ENCODE peak calls at places on chromosomes 12 and 14, in six cellular contexts. Y is HFFc6, I is tibial nerve, U is fibroblast of the aortic adventitia, B is BJ, S is GM13977. R is an unnamed sample.

GRCh38 chr12:74537126-74537706 is 419 bp upstream of the ATXN7L3B start:
- DNase-seq in Y (peak), I (no peak), U (peak), B (peak), S (peak), R (peak)

GRCh38 chr14:97705976-97706375 is 908.8 kb downstream of the VRK1 start:
- DNase-seq in Y (no peak), I (no peak), U (no peak), B (no peak), S (no peak), R (no peak)

GRCh38 chr12:13452955-13453570 is 256.5 kb downstream of the EMP1 start:
- DNase-seq in Y (no peak), I (no peak), U (no peak), B (no peak), S (no peak), R (no peak)

GRCh38 chr14:90300649-90301048 is 31.1 kb downstream of the NRDE2 start:
- DNase-seq in Y (no peak), I (no peak), U (peak), B (no peak), S (no peak), R (no peak)

GRCh38 chr12:39032034-39032433 is 126.6 kb upstream of the CPNE8 start:
- DNase-seq in Y (no peak), I (no peak), U (no peak), B (no peak), S (no peak), R (no peak)

GRCh38 chr14:88385212-88386101 is at the start of gene SPATA7:
- DNase-seq in Y (peak), I (peak), U (peak), B (peak), S (peak), R (peak)

GRCh38 chr14:77037338-77037782 is 8.9 kb upstream of the IRF2BPL start:
- DNase-seq in Y (no peak), I (no peak), U (no peak), B (no peak), S (no peak), R (no peak)

GRCh38 chr12:124392271-124392990 is 97.5 kb downstream of the RFLNA start:
- DNase-seq in Y (peak), I (no peak), U (no peak), B (no peak), S (peak), R (no peak)

GRCh38 chr12:43957732-43958131 is 121.9 kb downstream of the TMEM117 start:
- DNase-seq in Y (peak), I (peak), U (peak), B (no peak), S (peak), R (peak)

GRCh38 chr14:77761205-77761931 is 412 bp upstream of the SNW1 start:
- DNase-seq in Y (peak), I (peak), U (peak), B (peak), S (no peak), R (no peak)

GRCh38 chr14:70212752-70213151 is 24.0 kb upstream of the SLC8A3 start:
- DNase-seq in Y (no peak), I (no peak), U (no peak), B (no peak), S (no peak), R (no peak)

GRCh38 chr12:97541366-97541765 is 78.8 kb downstream of the RMST start:
- DNase-seq in Y (no peak), I (no peak), U (no peak), B (no peak), S (no peak), R (no peak)

GRCh38 chr14:55052259-55052930 is 948 bp downstream of the MAPK1IP1L start:
- DNase-seq in Y (no peak), I (no peak), U (peak), B (no peak), S (peak), R (no peak)

GRCh38 chr12:79681008-79681590 is 9.7 kb downstream of the PAWR start:
- DNase-seq in Y (peak), I (no peak), U (peak), B (no peak), S (no peak), R (no peak)

GRCh38 chr12:127381043-127381668 is 885.8 kb upstream of the TMEM132C start:
- DNase-seq in Y (no peak), I (no peak), U (peak), B (no peak), S (peak), R (no peak)

GRCh38 chr14:69493791-69494190 is 9.3 kb downstream of the PLEKHD1 start:
- DNase-seq in Y (no peak), I (no peak), U (no peak), B (no peak), S (no peak), R (no peak)

GRCh38 chr12:65535951-65536350 is 257.5 kb downstream of the MSRB3 start:
- DNase-seq in Y (peak), I (no peak), U (no peak), B (no peak), S (no peak), R (no peak)

GRCh38 chr12:74538491-74539258 is 1.0 kb downstream of the ATXN7L3B start:
- DNase-seq in Y (no peak), I (no peak), U (peak), B (no peak), S (peak), R (no peak)

GRCh38 chr12:4526923-4527546 is 11.7 kb upstream of the RAD51AP1 start:
- DNase-seq in Y (peak), I (no peak), U (peak), B (no peak), S (no peak), R (no peak)

GRCh38 chr14:100526632-100527031 is 60.6 kb downstream of the BEGAIN start:
- DNase-seq in Y (no peak), I (peak), U (no peak), B (no peak), S (no peak), R (no peak)

GRCh38 chr12:5710260-5710878 is 234.7 kb downstream of the ANO2 start:
- DNase-seq in Y (no peak), I (no peak), U (no peak), B (no peak), S (no peak), R (no peak)

GRCh38 chr14:105258846-105259245 is 10.5 kb downstream of the BTBD6 start:
- DNase-seq in Y (no peak), I (no peak), U (no peak), B (no peak), S (no peak), R (no peak)

GRCh38 chr14:20195911-20196310 is 5.2 kb downstream of the OR11G2 start:
- DNase-seq in Y (no peak), I (no peak), U (no peak), B (no peak), S (no peak), R (no peak)
- TF ChIP-seq CTCF in Y (no peak), I (no peak), U (no peak), B (no peak), S (no peak), R (no peak)

DNA sequence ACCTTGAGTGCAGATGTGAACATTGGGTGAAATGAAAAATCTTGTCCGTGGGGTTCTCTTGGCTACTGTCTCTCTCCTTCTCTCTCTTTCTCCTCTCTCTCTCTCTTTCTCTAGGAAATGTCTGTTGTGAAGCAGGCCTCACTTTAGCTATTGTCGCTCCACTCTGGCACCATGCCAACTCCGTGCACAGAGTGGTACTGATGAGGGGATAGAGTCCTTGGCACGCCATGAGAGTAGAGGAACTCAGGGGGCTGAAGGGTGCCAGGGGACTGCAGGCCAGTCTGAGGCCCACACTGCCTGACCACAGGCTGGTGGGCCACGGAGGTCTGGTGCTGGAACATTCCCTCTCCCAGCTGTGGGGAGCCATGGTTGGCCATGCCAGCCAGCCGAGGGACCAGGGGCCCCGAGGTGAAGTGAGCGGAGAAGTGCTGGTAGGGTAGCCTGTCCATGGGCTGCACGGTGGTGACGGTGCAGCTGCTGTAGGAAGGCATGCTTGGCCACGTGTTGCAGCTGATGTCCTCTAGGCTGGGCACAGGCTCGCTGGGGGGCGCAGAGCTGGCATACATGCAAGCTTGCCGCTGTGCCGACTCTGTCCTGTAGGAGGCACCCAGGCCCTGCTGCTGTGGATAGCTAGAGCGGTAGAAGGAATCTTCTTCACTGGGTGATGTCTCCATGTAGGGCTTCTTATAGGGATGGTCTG is 50.4 kb downstream of the TBX5 start:
- DNase-seq in Y (no peak), I (no peak), U (no peak), B (no peak), S (no peak), R (no peak)
- TF ChIP-seq CTCF in Y (peak), I (no peak), U (no peak), B (peak), S (no peak), R (peak)

GRCh38 chr14:53180272-53181221 is 27.4 kb upstream of the DDHD1 start:
- DNase-seq in Y (no peak), I (no peak), U (peak), B (no peak), S (no peak), R (no peak)
- TF ChIP-seq CTCF in Y (peak), I (no peak), U (peak), B (peak), S (peak), R (peak)

DNA sequence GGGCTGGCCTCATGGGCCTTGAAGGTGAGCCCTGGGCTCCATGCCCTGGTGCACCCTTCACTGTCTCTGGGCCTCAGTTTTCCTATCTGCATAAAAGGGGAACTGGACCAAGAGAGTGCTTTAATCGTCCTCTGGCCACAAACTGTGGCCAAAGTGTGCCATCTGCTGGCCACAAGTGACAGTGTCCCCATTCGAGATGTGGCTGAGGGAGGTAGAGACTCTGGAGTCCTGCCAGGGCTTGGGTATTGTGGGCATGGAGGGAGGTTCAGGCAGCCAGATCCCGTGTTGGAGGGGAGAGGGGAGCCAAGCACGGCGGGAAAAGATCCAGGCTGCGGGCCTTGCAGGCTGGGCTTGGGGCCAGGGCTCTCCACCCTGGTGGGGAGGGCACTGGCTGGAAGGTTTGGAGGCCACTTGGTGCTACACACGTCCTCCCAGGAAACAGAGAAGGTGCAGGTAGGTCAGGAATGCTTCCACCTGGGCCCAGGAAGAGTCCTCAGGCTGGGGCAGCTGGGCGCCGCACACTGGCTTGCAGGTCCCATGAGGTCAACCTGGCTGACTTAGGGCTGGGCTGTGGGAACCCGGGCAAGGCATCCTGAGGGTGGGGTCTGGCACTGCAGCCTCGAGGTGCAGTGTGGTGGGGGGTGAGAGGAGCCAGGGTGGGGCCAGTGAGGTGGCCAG is 7.3 kb upstream of the KIF26A start:
- DNase-seq in Y (peak), I (no peak), U (peak), B (no peak), S (peak), R (no peak)
- TF ChIP-seq CTCF in Y (peak), I (peak), U (peak), B (peak), S (peak), R (peak)

GRCh38 chr12:7628401-7628961 is 37.2 kb downstream of the APOBEC1 start:
- DNase-seq in Y (no peak), I (no peak), U (no peak), B (no peak), S (no peak), R (no peak)
- TF ChIP-seq CTCF in Y (no peak), I (no peak), U (no peak), B (no peak), S (no peak), R (no peak)

DNA sequence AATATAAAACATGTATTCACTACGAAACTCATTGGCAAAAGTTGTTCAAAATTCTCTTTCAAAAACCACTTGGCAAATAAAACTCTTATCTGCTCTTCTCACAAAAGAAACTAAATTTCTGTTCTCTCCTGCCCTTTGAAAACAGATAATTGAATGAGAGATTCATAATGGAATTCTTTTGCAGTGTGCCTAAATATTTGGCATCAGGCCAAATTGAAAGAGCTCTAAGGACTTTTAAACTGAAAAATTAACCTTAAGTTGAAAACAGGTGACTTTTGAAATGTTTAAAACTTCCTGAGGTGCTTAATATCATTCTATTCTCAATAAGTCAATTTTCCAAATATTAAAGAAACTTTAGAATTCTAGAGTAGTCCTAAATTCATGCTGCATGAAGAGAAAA is 136.4 kb downstream of the FSCB start:
- DNase-seq in Y (no peak), I (no peak), U (peak), B (no peak), S (no peak), R (no peak)
- TF ChIP-seq CTCF in Y (no peak), I (no peak), U (no peak), B (no peak), S (no peak), R (no peak)

GRCh38 chr12:128753438-128753837 is 70.3 kb downstream of the SLC15A4 start:
- DNase-seq in Y (no peak), I (no peak), U (no peak), B (no peak), S (no peak), R (no peak)
- TF ChIP-seq CTCF in Y (no peak), I (no peak), U (no peak), B (no peak), S (no peak), R (no peak)

DNA sequence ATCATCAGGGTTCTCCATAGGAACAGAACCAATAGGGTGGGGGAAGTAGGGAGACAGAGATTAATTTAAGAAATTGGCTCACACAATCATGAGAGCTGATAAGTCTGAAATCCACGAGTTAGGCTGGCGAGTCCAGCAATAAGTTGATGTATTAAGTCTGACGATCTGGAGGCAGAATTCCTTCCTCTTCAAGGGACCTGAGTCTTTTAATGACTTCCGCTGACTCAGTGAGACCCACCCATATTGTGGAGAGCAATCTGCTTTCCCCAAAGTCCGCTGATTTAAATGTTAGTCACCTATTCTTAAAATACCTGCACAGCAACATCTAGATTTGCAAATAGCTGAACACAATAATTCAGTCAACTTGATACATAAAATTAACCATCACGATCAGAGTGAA is 97.8 kb downstream of the SPTSSA start:
- DNase-seq in Y (no peak), I (no peak), U (no peak), B (no peak), S (no peak), R (no peak)
- TF ChIP-seq CTCF in Y (no peak), I (no peak), U (no peak), B (no peak), S (no peak), R (no peak)